ENCODE peak calls at places on chromosomes 11 and 22, in five cellular contexts. One of them, this sample, is unnamed.

GRCh38 chr11:62574363-62575057 is 819 bp upstream of the EEF1G start:
- DNase-seq in HT-29: peak
- DNase-seq in A549: no peak
- DNase-seq in spleen: peak
- DNase-seq in K562: peak
- DNase-seq in this sample: peak

GRCh38 chr11:67384851-67385366 is 6.9 kb upstream of the RAD9A start:
- DNase-seq in spleen: no peak
- DNase-seq in HT-29: no peak
- DNase-seq in K562: no peak
- DNase-seq in A549: peak
- DNase-seq in this sample: no peak

GRCh38 chr11:22192642-22193347 is at the start of gene ANO5:
- DNase-seq in K562: peak
- DNase-seq in spleen: peak
- DNase-seq in A549: peak
- DNase-seq in HT-29: no peak
- DNase-seq in this sample: peak

GRCh38 chr11:22465620-22466019 is 127.4 kb downstream of the SLC17A6 start:
- DNase-seq in A549: no peak
- DNase-seq in spleen: no peak
- DNase-seq in HT-29: no peak
- DNase-seq in K562: no peak
- DNase-seq in this sample: no peak

GRCh38 chr11:57424137-57424801 is 2.7 kb downstream of the SLC43A3 start:
- DNase-seq in A549: no peak
- DNase-seq in K562: no peak
- DNase-seq in HT-29: no peak
- DNase-seq in spleen: no peak
- DNase-seq in this sample: no peak

GRCh38 chr11:33976351-33977199 is 75.0 kb upstream of the CAPRIN1 start:
- DNase-seq in K562: no peak
- DNase-seq in HT-29: no peak
- DNase-seq in A549: no peak
- DNase-seq in spleen: no peak
- DNase-seq in this sample: no peak

GRCh38 chr11:22392561-22392960 is 54.4 kb downstream of the SLC17A6 start:
- DNase-seq in K562: no peak
- DNase-seq in spleen: no peak
- DNase-seq in A549: no peak
- DNase-seq in HT-29: no peak
- DNase-seq in this sample: no peak

GRCh38 chr22:43142881-43143562 is at the start of gene MCAT:
- DNase-seq in A549: peak
- DNase-seq in K562: peak
- DNase-seq in HT-29: peak
- DNase-seq in spleen: peak
- DNase-seq in this sample: peak

GRCh38 chr11:13959001-13959400 is 3.5 kb upstream of the SPON1 start:
- DNase-seq in HT-29: no peak
- DNase-seq in spleen: no peak
- DNase-seq in K562: no peak
- DNase-seq in A549: no peak
- DNase-seq in this sample: no peak

GRCh38 chr11:19827399-19828135 is 114.9 kb downstream of the NAV2 start:
- DNase-seq in A549: peak
- DNase-seq in K562: peak
- DNase-seq in HT-29: no peak
- DNase-seq in spleen: no peak
- DNase-seq in this sample: no peak

GRCh38 chr22:35739642-35740041 is 22.0 kb downstream of the APOL5 start:
- DNase-seq in HT-29: no peak
- DNase-seq in A549: peak
- DNase-seq in K562: no peak
- DNase-seq in spleen: no peak
- DNase-seq in this sample: no peak

GRCh38 chr11:66546368-66546965 is at the start of gene ACTN3:
- DNase-seq in HT-29: no peak
- DNase-seq in A549: peak
- DNase-seq in spleen: peak
- DNase-seq in K562: no peak
- DNase-seq in this sample: peak

GRCh38 chr22:39908121-39908520 is 7.2 kb downstream of the GRAP2 start:
- DNase-seq in K562: no peak
- DNase-seq in HT-29: no peak
- DNase-seq in A549: no peak
- DNase-seq in spleen: no peak
- DNase-seq in this sample: no peak